ENCODE peak calls at places on chromosome 20, in eight cellular contexts. I is colonic mucosa; A is mammary epithelial cell; M is IMR-90; L is Panc1; N is naive thymus-derived CD4-positive, alpha-beta T cell; F is brain microvascular endothelial cell; K is body of pancreas. X is an unnamed sample.

GRCh38 chr20:43322851-43323250 is 133.1 kb upstream of the PTPRT start:
- DNase-seq in I (peak), A (no peak), M (peak), L (no peak), N (no peak), F (no peak), K (peak), X (no peak)

GRCh38 chr20:61373956-61374545 is 122.0 kb downstream of the CDH4 start:
- DNase-seq in I (no peak), A (no peak), M (no peak), L (no peak), N (no peak), F (no peak), K (no peak), X (no peak)

GRCh38 chr20:48064929-48065328 is 279.6 kb upstream of the SULF2 start:
- DNase-seq in I (no peak), A (peak), M (peak), L (no peak), N (no peak), F (peak), K (no peak), X (no peak)

GRCh38 chr20:62708591-62709536 is at the start of gene NTSR1:
- DNase-seq in I (no peak), A (peak), M (no peak), L (no peak), N (no peak), F (no peak), K (no peak), X (no peak)

GRCh38 chr20:58544891-58545290 is 29.7 kb upstream of the APCDD1L start:
- DNase-seq in I (no peak), A (no peak), M (no peak), L (no peak), N (no peak), F (no peak), K (no peak), X (no peak)

GRCh38 chr20:51533291-51534172 is 9.0 kb downstream of the NFATC2 start:
- DNase-seq in I (no peak), A (peak), M (peak), L (peak), N (no peak), F (peak), K (no peak), X (no peak)

GRCh38 chr20:50398471-50399002 is 111.6 kb upstream of the PTPN1 start:
- DNase-seq in I (no peak), A (no peak), M (no peak), L (no peak), N (no peak), F (no peak), K (no peak), X (no peak)

GRCh38 chr20:62745279-62745958 is 36.8 kb downstream of the NTSR1 start:
- DNase-seq in I (no peak), A (no peak), M (no peak), L (no peak), N (no peak), F (no peak), K (no peak), X (no peak)

GRCh38 chr20:45857836-45858250 is 429 bp downstream of the ZSWIM3 start:
- DNase-seq in I (no peak), A (no peak), M (no peak), L (no peak), N (no peak), F (no peak), K (no peak), X (no peak)

GRCh38 chr20:58439974-58440767 is 51.1 kb downstream of the VAPB start:
- DNase-seq in I (no peak), A (no peak), M (no peak), L (no peak), N (no peak), F (no peak), K (no peak), X (no peak)

GRCh38 chr20:58102744-58103516 is 125.5 kb downstream of the ANKRD60 start:
- DNase-seq in I (peak), A (peak), M (no peak), L (no peak), N (no peak), F (no peak), K (no peak), X (peak)

GRCh38 chr20:3334156-3334943 is 73.1 kb downstream of the DNAAF9 start:
- DNase-seq in I (no peak), A (no peak), M (no peak), L (no peak), N (no peak), F (no peak), K (no peak), X (no peak)
- H3K27ac ChIP-seq in I (no peak), A (no peak), M (no peak), L (no peak), N (no peak), F (no peak), K (no peak), X (no peak)

GRCh38 chr20:32535953-32536823 is 48.9 kb downstream of the NOL4L start:
- DNase-seq in I (peak), A (no peak), M (peak), L (no peak), N (peak), F (no peak), K (peak), X (no peak)
- H3K27ac ChIP-seq in I (peak), A (no peak), M (no peak), L (no peak), N (peak), F (no peak), K (peak), X (no peak)

GRCh38 chr20:4802023-4802422 is 80.3 kb downstream of the PRND start:
- DNase-seq in I (no peak), A (no peak), M (no peak), L (no peak), N (no peak), F (no peak), K (peak), X (peak)
- H3K27ac ChIP-seq in I (no peak), A (no peak), M (no peak), L (no peak), N (no peak), F (no peak), K (peak), X (no peak)

GRCh38 chr20:38275815-38276550 is 15.4 kb upstream of the KIAA1755 start:
- DNase-seq in I (no peak), A (peak), M (peak), L (peak), N (no peak), F (peak), K (no peak), X (no peak)
- H3K27ac ChIP-seq in I (no peak), A (peak), M (peak), L (no peak), N (no peak), F (peak), K (no peak), X (no peak)

GRCh38 chr20:19816386-19816785 is 58.3 kb downstream of the RIN2 start:
- DNase-seq in I (no peak), A (no peak), M (no peak), L (no peak), N (no peak), F (no peak), K (no peak), X (no peak)

GRCh38 chr20:19812696-19813095 is 54.6 kb downstream of the RIN2 start:
- DNase-seq in I (no peak), A (no peak), M (no peak), L (no peak), N (no peak), F (no peak), K (no peak), X (no peak)

GRCh38 chr20:19815553-19815991 is 57.5 kb downstream of the RIN2 start:
- DNase-seq in I (no peak), A (peak), M (peak), L (peak), N (no peak), F (peak), K (peak), X (no peak)

GRCh38 chr20:19813839-19814238 is 55.8 kb downstream of the RIN2 start:
- DNase-seq in I (no peak), A (no peak), M (peak), L (no peak), N (no peak), F (no peak), K (no peak), X (no peak)

DNA sequence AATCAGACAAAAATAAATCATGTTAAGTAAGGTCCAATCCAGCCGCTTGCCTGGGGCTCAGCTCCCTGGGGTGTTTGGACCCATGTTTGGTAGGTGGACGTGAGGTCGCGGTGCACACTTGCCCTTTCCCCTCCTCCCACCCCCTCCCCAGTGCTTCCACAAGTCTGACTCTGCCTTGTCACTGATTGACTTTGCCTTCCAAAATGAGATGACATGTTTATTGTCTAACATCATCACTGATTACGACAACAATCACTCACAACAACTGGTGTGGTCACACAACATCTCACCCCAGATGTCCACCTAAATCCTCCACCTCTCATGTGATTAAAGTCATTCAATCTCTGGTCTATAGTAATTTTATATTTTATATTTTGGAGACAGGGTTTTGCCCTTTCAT is 56.2 kb downstream of the RIN2 start:
- DNase-seq in I (no peak), A (no peak), M (no peak), L (no peak), N (no peak), F (no peak), K (no peak), X (no peak)
- H3K27ac ChIP-seq in I (no peak), A (peak), M (peak), L (peak), N (no peak), F (peak), K (no peak), X (peak)

GRCh38 chr20:36742558-36742957 is 3.3 kb downstream of the NDRG3 start:
- DNase-seq in I (no peak), A (no peak), M (no peak), L (no peak), N (no peak), F (no peak), K (no peak), X (no peak)
- H3K27ac ChIP-seq in I (no peak), A (no peak), M (no peak), L (no peak), N (no peak), F (no peak), K (no peak), X (no peak)

GRCh38 chr20:64142546-64142945 is 21.7 kb upstream of the MYT1 start:
- DNase-seq in I (no peak), A (no peak), M (no peak), L (no peak), N (no peak), F (no peak), K (peak), X (no peak)

GRCh38 chr20:64145458-64146300 is 18.6 kb upstream of the MYT1 start:
- DNase-seq in I (no peak), A (no peak), M (no peak), L (no peak), N (no peak), F (no peak), K (peak), X (no peak)

GRCh38 chr20:64146301-64146935 is 17.8 kb upstream of the MYT1 start:
- DNase-seq in I (no peak), A (no peak), M (no peak), L (no peak), N (no peak), F (no peak), K (peak), X (no peak)

GRCh38 chr20:64143018-64143801 is 21.0 kb upstream of the MYT1 start:
- DNase-seq in I (no peak), A (no peak), M (no peak), L (no peak), N (no peak), F (no peak), K (peak), X (no peak)

GRCh38 chr20:64144144-64144912 is 19.9 kb upstream of the MYT1 start:
- DNase-seq in I (no peak), A (no peak), M (no peak), L (no peak), N (no peak), F (no peak), K (no peak), X (no peak)
- H3K27ac ChIP-seq in I (no peak), A (no peak), M (no peak), L (no peak), N (no peak), F (no peak), K (no peak), X (no peak)

GRCh38 chr20:41173791-41174341 is 36.5 kb downstream of the PLCG1 start:
- DNase-seq in I (peak), A (no peak), M (no peak), L (no peak), N (no peak), F (no peak), K (no peak), X (peak)
- H3K27ac ChIP-seq in I (no peak), A (no peak), M (peak), L (no peak), N (no peak), F (no peak), K (no peak), X (peak)